ENCODE peak calls at places on chromosomes 5 and 9, in ten cellular contexts. L, K, D, F, I, O, M, H, T and G are unnamed samples.

GRCh38 chr5:149358294-149358651 is 427 bp downstream of the PCYOX1L start:
- DNase-seq in I (no peak), D (peak), L (no peak), H (peak), O (no peak), F (peak), M (no peak), K (peak), T (peak), G (no peak)

GRCh38 chr9:133204335-133204992 is 4.6 kb downstream of the OBP2B start:
- DNase-seq in F (no peak), I (no peak), D (no peak), M (peak), H (no peak), K (no peak), O (no peak), L (no peak), T (peak), G (no peak)

GRCh38 chr5:163595851-163596399 is 90.5 kb downstream of the MAT2B start:
- DNase-seq in L (no peak), D (no peak), K (no peak), H (no peak), M (no peak), I (no peak), T (no peak), O (peak), F (no peak), G (no peak)

GRCh38 chr5:73378765-73379164 is 69.8 kb downstream of the FOXD1 start:
- DNase-seq in D (no peak), I (no peak), O (no peak), F (no peak), H (no peak), L (no peak), K (no peak), T (no peak), M (no peak), G (no peak)

GRCh38 chr5:159814810-159815585 is 101.3 kb upstream of the ADRA1B start:
- DNase-seq in O (peak), K (peak), M (no peak), I (no peak), T (no peak), L (no peak), D (no peak), H (no peak), F (no peak), G (no peak)

GRCh38 chr9:131275332-131276106 is 791 bp downstream of the FAM78A start:
- DNase-seq in K (no peak), H (no peak), M (no peak), O (no peak), F (peak), D (no peak), T (no peak), L (no peak), I (no peak), G (no peak)

GRCh38 chr9:126233175-126233574 is 93.5 kb upstream of the MVB12B start:
- DNase-seq in O (no peak), M (no peak), K (no peak), F (no peak), I (no peak), T (no peak), D (no peak), L (no peak), H (no peak), G (no peak)

GRCh38 chr5:34586117-34586885 is 69.8 kb upstream of the RAI14 start:
- DNase-seq in L (peak), D (no peak), T (no peak), I (no peak), M (no peak), H (no peak), F (no peak), O (peak), K (peak), G (no peak)

GRCh38 chr5:15206133-15206532 is 293.8 kb upstream of the FBXL7 start:
- DNase-seq in T (no peak), M (no peak), K (no peak), I (no peak), D (no peak), H (no peak), O (no peak), F (no peak), L (no peak), G (no peak)

GRCh38 chr5:138942861-138943260 is 67.7 kb upstream of the LRRTM2 start:
- DNase-seq in M (no peak), F (no peak), L (no peak), D (no peak), H (no peak), K (no peak), T (no peak), I (no peak), O (no peak), G (no peak)

GRCh38 chr9:132857031-132857430 is 21.1 kb downstream of the AK8 start:
- DNase-seq in I (no peak), M (peak), D (no peak), T (peak), O (peak), K (no peak), F (no peak), H (peak), L (peak), G (no peak)

GRCh38 chr9:89436326-89436725 is 61.6 kb downstream of the SEMA4D start:
- DNase-seq in F (no peak), H (no peak), M (no peak), T (no peak), I (no peak), D (no peak), O (no peak), L (no peak), K (no peak), G (no peak)

GRCh38 chr9:122382901-122383850 is 12.4 kb downstream of the PTGS1 start:
- DNase-seq in I (no peak), O (peak), D (no peak), T (peak), L (peak), H (no peak), M (no peak), K (no peak), F (no peak), G (no peak)

GRCh38 chr5:74919487-74919886 is 53.3 kb upstream of the FAM169A start:
- DNase-seq in M (no peak), L (peak), K (peak), T (no peak), O (peak), H (no peak), F (no peak), I (no peak), D (no peak), G (no peak)

GRCh38 chr9:77587851-77588250 is 60.3 kb downstream of the GNA14 start:
- DNase-seq in L (no peak), O (no peak), T (no peak), M (no peak), I (no peak), D (no peak), H (no peak), K (no peak), F (no peak), G (no peak)

GRCh38 chr9:129174724-129175514 is 3.1 kb downstream of the IER5L start:
- DNase-seq in H (peak), I (no peak), M (peak), F (peak), K (peak), L (peak), T (peak), D (peak), O (peak), G (no peak)

GRCh38 chr5:96537386-96537785 is 104.3 kb upstream of the PCSK1 start:
- DNase-seq in D (no peak), M (no peak), O (peak), F (no peak), L (peak), I (no peak), H (no peak), T (no peak), K (peak), G (no peak)

GRCh38 chr5:176530983-176531901 is 6.0 kb downstream of the RNF44 start:
- DNase-seq in F (no peak), I (no peak), D (peak), O (no peak), K (no peak), M (no peak), H (no peak), T (no peak), L (peak), G (no peak)

GRCh38 chr5:149886697-149887470 is 57.7 kb downstream of the PDE6A start:
- DNase-seq in F (no peak), H (no peak), K (no peak), D (no peak), I (no peak), T (no peak), M (no peak), O (peak), L (peak), G (no peak)

GRCh38 chr5:35926389-35927051 is 11.9 kb downstream of the CAPSL start:
- DNase-seq in I (no peak), D (no peak), M (no peak), T (peak), L (peak), O (peak), K (peak), H (peak), F (peak), G (no peak)

GRCh38 chr5:75656311-75657003 is 45.2 kb downstream of the ANKDD1B start:
- DNase-seq in O (no peak), H (no peak), I (no peak), M (no peak), D (no peak), F (no peak), K (no peak), L (peak), T (no peak), G (no peak)

GRCh38 chr5:93741136-93741811 is at the start of gene POU5F2:
- DNase-seq in I (no peak), F (no peak), M (no peak), T (no peak), L (no peak), H (no peak), D (no peak), K (no peak), O (no peak), G (no peak)

GRCh38 chr9:19486803-19487202 is 78.0 kb downstream of the ACER2 start:
- DNase-seq in L (no peak), T (no peak), D (no peak), I (no peak), K (peak), O (no peak), F (no peak), H (no peak), M (no peak), G (no peak)

GRCh38 chr9:78573205-78573604 is 276.3 kb downstream of the PSAT1 start:
- DNase-seq in I (no peak), M (peak), K (no peak), H (no peak), F (no peak), O (no peak), T (no peak), D (no peak), L (no peak), G (no peak)

GRCh38 chr5:95763941-95764340 is 32.8 kb downstream of the RHOBTB3 start:
- DNase-seq in I (no peak), T (no peak), D (no peak), F (no peak), O (no peak), L (peak), H (no peak), K (no peak), M (no peak), G (no peak)

GRCh38 chr9:912776-913175 is 63.7 kb upstream of the DMRT3 start:
- DNase-seq in H (no peak), K (no peak), L (no peak), M (no peak), F (no peak), I (no peak), O (no peak), D (no peak), T (no peak), G (no peak)

GRCh38 chr5:77066823-77067442 is 20.2 kb downstream of the ZBED3 start:
- DNase-seq in M (no peak), T (no peak), L (peak), F (no peak), H (no peak), I (no peak), O (peak), K (peak), D (no peak), G (no peak)

GRCh38 chr5:152124413-152125082 is 199.9 kb upstream of the GLRA1 start:
- DNase-seq in O (no peak), T (no peak), M (no peak), K (no peak), F (no peak), D (no peak), H (no peak), I (no peak), L (no peak), G (no peak)

GRCh38 chr9:20988916-20989315 is 42.5 kb downstream of the HACD4 start:
- DNase-seq in T (no peak), O (peak), M (no peak), D (no peak), H (no peak), F (no peak), I (no peak), K (peak), L (peak), G (no peak)

GRCh38 chr5:75200776-75201175 is 35.9 kb downstream of the ANKRD31 start:
- DNase-seq in D (no peak), L (peak), H (no peak), F (no peak), T (no peak), I (no peak), O (peak), K (peak), M (no peak), G (no peak)

GRCh38 chr5:96297290-96297689 is 135.8 kb downstream of the PCSK1 start:
- DNase-seq in I (no peak), F (no peak), H (no peak), L (peak), K (no peak), T (no peak), O (peak), D (no peak), M (no peak), G (no peak)

GRCh38 chr9:18821794-18822193 is 211.2 kb downstream of the SAXO1 start:
- DNase-seq in M (no peak), L (peak), F (no peak), D (no peak), I (no peak), O (peak), K (peak), T (no peak), H (no peak), G (no peak)

GRCh38 chr9:105694848-105695581 is 674 bp downstream of the TMEM38B start:
- DNase-seq in M (peak), D (peak), I (peak), O (peak), H (peak), L (peak), K (peak), F (peak), T (peak), G (peak)
- TF ChIP-seq CTCF in M (no peak), D (no peak), I (no peak), O (no peak), H (no peak), L (no peak), K (no peak), F (no peak), T (no peak), G (no peak)

DNA sequence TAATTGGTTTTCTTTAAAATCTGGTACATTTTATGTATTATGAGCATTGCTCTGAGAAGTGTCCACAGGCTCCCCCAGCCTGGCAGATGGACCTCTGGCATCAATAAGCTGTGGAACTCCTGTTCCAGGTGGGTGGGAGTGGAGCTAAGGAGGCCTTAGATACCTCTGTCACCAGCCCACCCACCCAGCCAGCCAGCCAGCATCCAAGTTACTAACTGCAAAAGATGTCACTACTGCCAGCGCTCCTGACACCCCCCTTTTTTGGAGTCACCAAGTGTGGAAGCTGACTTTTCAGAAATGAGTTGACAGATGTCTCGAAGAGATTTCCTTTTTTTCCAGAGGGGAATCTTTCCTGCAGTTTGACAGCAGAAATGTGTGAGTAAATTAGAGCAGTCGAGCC is 111.2 kb downstream of the GALNT10 start:
- DNase-seq in K (no peak), M (no peak), I (no peak), D (no peak), F (no peak), H (no peak), O (no peak), L (no peak), T (no peak), G (no peak)
- TF ChIP-seq CTCF in K (no peak), M (no peak), I (no peak), D (no peak), F (no peak), H (no peak), O (no peak), L (no peak), T (no peak), G (no peak)

DNA sequence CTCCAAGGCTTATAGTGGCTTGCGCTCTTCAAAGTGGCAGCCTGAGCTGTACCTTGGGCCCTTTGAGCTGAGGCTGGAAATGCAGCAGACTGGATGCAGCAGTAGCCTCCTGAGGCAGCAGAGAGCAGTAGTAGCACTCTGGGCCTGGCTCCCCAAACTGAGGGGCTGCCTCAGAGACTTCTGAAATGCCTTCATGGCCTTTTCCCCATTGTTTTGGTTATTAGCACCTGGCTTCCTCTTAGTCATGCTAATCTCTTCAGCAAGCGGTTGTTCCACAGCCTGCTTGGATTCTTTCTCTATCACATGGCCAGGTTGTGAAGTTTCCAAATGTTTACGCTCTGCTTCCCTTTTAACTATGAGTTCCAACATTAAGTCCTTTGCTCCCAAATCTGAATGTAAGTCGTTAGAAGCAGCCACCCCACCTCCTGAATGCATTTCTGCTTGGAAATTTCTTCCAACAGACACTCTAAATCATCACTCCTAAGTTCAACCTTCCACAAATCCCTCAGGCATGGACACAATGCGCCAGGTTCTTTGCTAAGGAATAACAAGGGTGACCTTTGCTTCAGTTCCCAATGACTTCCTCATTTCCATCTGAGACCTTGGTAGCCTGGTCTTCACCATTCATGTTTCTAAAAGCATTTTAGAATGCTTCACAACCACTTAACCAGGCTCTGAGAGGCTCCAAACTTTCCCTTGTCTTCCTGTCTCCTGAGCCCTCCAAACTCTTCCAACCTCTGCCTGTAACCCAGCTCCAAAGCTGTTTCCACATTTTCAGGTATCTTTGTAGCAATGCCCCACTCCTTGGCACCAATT is 145.8 kb downstream of the ZDHHC21 start:
- DNase-seq in K (no peak), M (no peak), H (no peak), D (no peak), O (no peak), F (peak), T (no peak), I (no peak), L (no peak), G (no peak)
- TF ChIP-seq CTCF in K (no peak), M (no peak), H (no peak), D (no peak), O (no peak), F (no peak), T (no peak), I (no peak), L (no peak), G (no peak)

DNA sequence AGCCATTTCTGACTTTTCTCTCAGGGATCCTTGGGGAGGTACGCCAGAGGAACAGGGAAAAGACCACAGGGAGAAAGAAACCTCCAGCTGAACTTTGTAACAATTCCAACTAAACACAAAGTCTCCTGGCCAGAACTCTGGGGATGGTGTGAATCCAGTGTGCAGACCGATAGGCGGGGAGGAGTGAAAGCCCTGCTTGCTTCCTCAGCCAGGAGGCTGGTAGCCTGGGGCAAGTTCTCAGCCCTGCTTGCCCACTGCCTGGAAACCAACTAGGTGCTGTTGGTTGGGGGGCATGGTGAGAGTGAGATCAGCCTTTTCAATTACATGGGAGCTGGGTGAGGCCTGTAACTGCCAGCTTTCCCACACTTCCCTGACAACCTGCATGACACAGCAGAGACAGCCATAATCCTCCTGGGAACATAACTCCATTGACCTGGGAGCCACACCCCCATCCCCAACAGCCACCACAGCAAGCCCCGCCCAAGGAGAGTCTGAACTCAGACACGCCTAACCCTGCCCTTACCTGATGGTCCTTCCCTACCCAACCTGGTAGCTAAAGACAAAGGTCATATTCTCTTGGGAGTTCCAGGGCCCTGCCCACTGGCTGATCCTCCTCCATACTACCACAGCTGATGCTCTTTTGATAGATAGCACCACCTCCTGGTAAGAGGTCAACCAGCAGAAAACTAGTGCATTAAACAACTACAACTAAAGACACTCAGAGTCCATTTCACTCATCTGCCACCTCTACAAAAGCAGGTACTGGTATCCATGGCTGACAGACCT is 100.1 kb upstream of the TNFAIP8 start:
- DNase-seq in L (no peak), T (no peak), F (no peak), K (peak), M (no peak), I (no peak), O (peak), H (no peak), D (no peak), G (no peak)
- TF ChIP-seq CTCF in L (peak), T (peak), F (no peak), K (peak), M (no peak), I (peak), O (peak), H (no peak), D (no peak), G (peak)

DNA sequence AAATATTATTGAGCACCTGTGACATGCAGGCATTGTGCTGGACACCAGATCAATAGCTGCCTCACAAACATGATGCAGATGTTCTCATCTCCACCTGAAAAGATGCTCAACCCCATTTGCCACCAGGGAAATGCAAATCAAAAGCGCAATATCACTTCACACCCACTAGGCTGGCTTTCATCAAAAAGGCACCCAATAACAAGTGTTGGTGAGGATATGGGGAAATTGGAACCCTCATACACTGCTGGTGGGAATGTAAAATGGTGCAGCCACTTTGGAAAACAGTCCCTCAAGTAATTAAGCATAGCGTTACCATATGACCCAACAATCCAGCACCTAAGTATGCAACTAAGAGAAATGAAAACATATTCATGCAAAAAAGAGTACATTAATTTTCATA is 24.7 kb downstream of the FGF1 start:
- DNase-seq in F (no peak), D (no peak), O (no peak), L (no peak), H (no peak), I (no peak), T (no peak), K (no peak), M (no peak), G (no peak)
- TF ChIP-seq CTCF in F (peak), D (no peak), O (no peak), L (no peak), H (no peak), I (no peak), T (no peak), K (no peak), M (no peak), G (no peak)

DNA sequence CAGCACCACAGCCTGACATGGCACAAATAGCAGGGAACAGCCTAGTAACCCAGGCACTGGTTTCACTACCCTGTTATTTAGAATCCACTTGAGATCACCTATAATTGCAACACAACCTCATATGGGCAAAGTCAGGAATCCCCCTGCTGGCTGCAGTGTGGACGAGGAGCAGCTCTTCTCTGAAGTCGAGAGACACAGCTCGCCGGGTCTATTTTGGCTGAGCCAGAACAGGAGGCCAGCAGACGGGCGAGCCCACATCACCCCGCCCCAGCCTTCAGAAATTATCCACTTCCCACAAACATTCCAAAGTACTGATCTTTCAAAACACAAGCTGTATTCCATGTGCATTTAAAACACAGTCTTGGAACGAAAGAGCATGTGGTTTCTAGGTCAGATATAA is 179.0 kb downstream of the ROR2 start:
- DNase-seq in H (peak), F (no peak), T (no peak), O (peak), K (peak), I (no peak), D (no peak), L (peak), M (no peak), G (no peak)
- TF ChIP-seq CTCF in H (peak), F (peak), T (no peak), O (no peak), K (peak), I (peak), D (peak), L (peak), M (no peak), G (no peak)